ENCODE peak calls at places on chromosomes 2 and 18, in ten cellular contexts. T, I, H, O, Z, A, M, P, C and E are unnamed samples.

GRCh38 chr2:99852376-99852934 is 289.9 kb downstream of the AFF3 start:
- DNase-seq in P (no peak), C (no peak), M (no peak), O (no peak), Z (no peak), I (no peak), A (no peak), T (no peak), H (no peak), E (no peak)

GRCh38 chr2:28997237-28997846 is 16.2 kb downstream of the TOGARAM2 start:
- DNase-seq in O (no peak), P (no peak), C (peak), I (no peak), A (no peak), T (peak), M (no peak), Z (peak), H (no peak), E (no peak)

GRCh38 chr2:23698733-23699391 is 228.1 kb downstream of the ATAD2B start:
- DNase-seq in A (peak), T (no peak), P (peak), H (peak), O (no peak), I (no peak), Z (peak), C (no peak), M (peak), E (peak)

GRCh38 chr2:29810956-29811355 is 110.4 kb downstream of the ALK start:
- DNase-seq in H (no peak), M (no peak), A (no peak), T (no peak), I (no peak), Z (peak), P (no peak), O (no peak), C (no peak), E (no peak)

GRCh38 chr2:161919873-161920272 is 154.1 kb downstream of the DPP4 start:
- DNase-seq in Z (no peak), O (no peak), T (no peak), C (no peak), A (no peak), P (no peak), M (no peak), H (no peak), I (no peak), E (no peak)

GRCh38 chr18:32770651-32771168 is 2.1 kb downstream of the KLHL14 start:
- DNase-seq in C (no peak), A (peak), Z (no peak), H (no peak), I (no peak), P (no peak), T (no peak), O (no peak), M (no peak), E (no peak)

GRCh38 chr2:45046786-45047185 is 37.5 kb upstream of the SIX2 start:
- DNase-seq in C (no peak), M (peak), A (no peak), T (no peak), O (no peak), P (no peak), Z (peak), H (peak), I (no peak), E (no peak)

GRCh38 chr18:48990497-48991298 is 39.9 kb upstream of the SMAD7 start:
- DNase-seq in I (peak), A (no peak), T (peak), Z (peak), H (peak), P (peak), O (no peak), C (peak), M (peak), E (peak)

GRCh38 chr2:8312861-8313768 is 368.7 kb upstream of the ID2 start:
- DNase-seq in I (peak), T (peak), C (peak), A (no peak), Z (peak), H (peak), P (no peak), M (no peak), O (peak), E (peak)

GRCh38 chr2:233107906-233108305 is 47.8 kb downstream of the INPP5D start:
- DNase-seq in H (no peak), T (no peak), P (no peak), C (no peak), M (no peak), I (no peak), O (no peak), Z (no peak), A (no peak), E (no peak)

GRCh38 chr2:134508396-134508795 is 210.4 kb downstream of the TMEM163 start:
- DNase-seq in C (no peak), H (no peak), M (no peak), I (no peak), O (no peak), T (no peak), Z (no peak), P (no peak), A (no peak), E (no peak)

GRCh38 chr2:152166633-152167032 is 8.9 kb downstream of the STAM2 start:
- DNase-seq in P (no peak), I (no peak), A (no peak), Z (peak), H (peak), C (peak), T (peak), O (no peak), M (peak), E (peak)

GRCh38 chr2:79219383-79219988 is 59.9 kb upstream of the REG3A start:
- DNase-seq in O (peak), M (peak), T (peak), Z (peak), A (no peak), H (peak), I (peak), P (no peak), C (peak), E (peak)

GRCh38 chr2:155643056-155643775 is 689.3 kb downstream of the NR4A2 start:
- DNase-seq in T (no peak), Z (no peak), H (no peak), M (no peak), A (no peak), C (no peak), O (no peak), I (no peak), P (no peak), E (no peak)

GRCh38 chr18:2538844-2539243 is 32.5 kb downstream of the METTL4 start:
- DNase-seq in Z (peak), P (no peak), I (no peak), H (no peak), T (peak), M (peak), C (no peak), O (no peak), A (no peak), E (peak)

GRCh38 chr18:37396981-37397720 is 168.4 kb downstream of the CELF4 start:
- DNase-seq in C (no peak), A (no peak), M (peak), P (no peak), T (peak), Z (no peak), H (no peak), I (no peak), O (no peak), E (no peak)

GRCh38 chr2:164412831-164413230 is 208.5 kb downstream of the GRB14 start:
- DNase-seq in O (no peak), T (no peak), Z (peak), M (no peak), I (no peak), H (no peak), C (no peak), A (no peak), P (no peak), E (no peak)

GRCh38 chr2:136010126-136010525 is 24.7 kb upstream of the DARS1 start:
- DNase-seq in M (no peak), Z (peak), H (peak), C (peak), A (no peak), P (no peak), O (no peak), T (peak), I (no peak), E (no peak)

GRCh38 chr2:136013286-136013685 is 27.9 kb upstream of the DARS1 start:
- DNase-seq in Z (no peak), I (no peak), M (no peak), C (no peak), H (no peak), P (no peak), T (no peak), A (no peak), O (peak), E (no peak)

GRCh38 chr2:136013962-136014361 is 28.5 kb upstream of the DARS1 start:
- DNase-seq in I (peak), M (no peak), Z (no peak), T (no peak), P (no peak), A (no peak), H (no peak), C (no peak), O (peak), E (no peak)

GRCh38 chr2:136015688-136016087 is 30.3 kb upstream of the DARS1 start:
- DNase-seq in A (no peak), P (no peak), I (no peak), M (no peak), O (no peak), C (no peak), T (no peak), H (no peak), Z (no peak), E (no peak)

GRCh38 chr2:136012315-136012714 is 26.9 kb upstream of the DARS1 start:
- DNase-seq in P (no peak), I (no peak), Z (no peak), M (no peak), T (no peak), A (no peak), C (no peak), O (peak), H (no peak), E (no peak)
- H3K4me3 ChIP-seq in P (no peak), I (no peak), Z (no peak), M (no peak), T (no peak), A (no peak), C (no peak), O (no peak), H (no peak), E (no peak)

GRCh38 chr2:204948364-204948763 is 403.1 kb downstream of the PARD3B start:
- DNase-seq in Z (peak), A (no peak), I (no peak), O (no peak), M (no peak), T (no peak), P (no peak), C (no peak), H (no peak), E (no peak)
- H3K4me3 ChIP-seq in Z (no peak), A (no peak), I (no peak), O (no peak), M (no peak), T (no peak), P (no peak), C (no peak), H (no peak), E (no peak)

DNA sequence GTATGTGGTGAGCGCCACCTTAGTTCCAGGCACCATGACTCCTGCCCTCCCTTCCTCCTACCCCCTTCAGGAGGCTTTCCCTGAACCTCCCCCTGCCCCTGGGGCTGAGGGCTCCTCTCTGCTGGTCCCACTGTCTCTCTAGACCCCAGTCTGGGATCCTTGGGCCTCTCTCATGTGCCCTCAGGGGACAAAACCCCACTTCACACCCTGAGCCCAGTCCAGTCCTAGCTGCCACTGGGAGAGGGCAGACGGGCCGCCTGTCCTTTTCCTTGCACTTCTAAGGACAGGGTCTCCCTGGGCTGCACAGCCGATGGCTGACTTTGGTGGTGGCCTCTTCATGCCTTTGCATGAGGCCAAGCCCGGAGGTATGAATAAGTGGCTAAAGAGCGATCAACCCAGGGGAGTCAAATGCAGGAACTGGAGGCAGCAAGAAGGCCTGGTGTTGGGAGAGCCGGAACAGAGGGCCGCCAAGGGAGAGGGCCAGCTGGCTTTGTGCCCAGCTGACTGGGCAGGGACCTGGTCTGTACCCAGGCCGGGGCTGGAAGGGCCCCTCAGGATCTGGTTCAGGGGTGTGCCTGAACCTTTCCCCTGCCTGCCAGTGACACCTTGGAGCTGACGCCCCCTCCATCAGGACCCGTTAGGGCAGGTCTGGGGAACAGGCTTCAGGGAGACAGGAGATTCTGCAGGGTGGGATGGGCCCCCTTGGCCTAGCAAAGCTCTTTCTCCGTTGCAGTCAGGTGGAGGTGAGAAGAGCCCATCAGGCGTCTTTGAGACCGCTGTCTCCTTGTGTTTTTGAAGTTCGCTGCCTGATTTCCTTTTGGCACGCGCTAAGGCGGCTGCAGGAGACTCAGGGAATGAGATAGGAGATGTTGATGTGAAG is 29.6 kb downstream of the GLI2 start:
- DNase-seq in A (peak), M (peak), P (peak), T (no peak), I (no peak), C (no peak), O (no peak), H (peak), Z (peak), E (peak)
- H3K4me3 ChIP-seq in A (no peak), M (peak), P (no peak), T (no peak), I (no peak), C (no peak), O (no peak), H (no peak), Z (no peak), E (peak)

GRCh38 chr2:231626449-231626848 is 33.8 kb downstream of the TEX44 start:
- DNase-seq in M (no peak), O (no peak), A (no peak), P (no peak), T (no peak), Z (no peak), H (no peak), C (no peak), I (no peak), E (no peak)

GRCh38 chr2:231622963-231623362 is 30.3 kb downstream of the TEX44 start:
- DNase-seq in A (no peak), H (no peak), C (no peak), I (no peak), O (no peak), T (no peak), Z (no peak), P (no peak), M (no peak), E (peak)

GRCh38 chr2:231617059-231617926 is 24.6 kb downstream of the TEX44 start:
- DNase-seq in Z (peak), M (peak), T (no peak), A (no peak), O (peak), C (no peak), P (no peak), I (no peak), H (no peak), E (peak)

DNA sequence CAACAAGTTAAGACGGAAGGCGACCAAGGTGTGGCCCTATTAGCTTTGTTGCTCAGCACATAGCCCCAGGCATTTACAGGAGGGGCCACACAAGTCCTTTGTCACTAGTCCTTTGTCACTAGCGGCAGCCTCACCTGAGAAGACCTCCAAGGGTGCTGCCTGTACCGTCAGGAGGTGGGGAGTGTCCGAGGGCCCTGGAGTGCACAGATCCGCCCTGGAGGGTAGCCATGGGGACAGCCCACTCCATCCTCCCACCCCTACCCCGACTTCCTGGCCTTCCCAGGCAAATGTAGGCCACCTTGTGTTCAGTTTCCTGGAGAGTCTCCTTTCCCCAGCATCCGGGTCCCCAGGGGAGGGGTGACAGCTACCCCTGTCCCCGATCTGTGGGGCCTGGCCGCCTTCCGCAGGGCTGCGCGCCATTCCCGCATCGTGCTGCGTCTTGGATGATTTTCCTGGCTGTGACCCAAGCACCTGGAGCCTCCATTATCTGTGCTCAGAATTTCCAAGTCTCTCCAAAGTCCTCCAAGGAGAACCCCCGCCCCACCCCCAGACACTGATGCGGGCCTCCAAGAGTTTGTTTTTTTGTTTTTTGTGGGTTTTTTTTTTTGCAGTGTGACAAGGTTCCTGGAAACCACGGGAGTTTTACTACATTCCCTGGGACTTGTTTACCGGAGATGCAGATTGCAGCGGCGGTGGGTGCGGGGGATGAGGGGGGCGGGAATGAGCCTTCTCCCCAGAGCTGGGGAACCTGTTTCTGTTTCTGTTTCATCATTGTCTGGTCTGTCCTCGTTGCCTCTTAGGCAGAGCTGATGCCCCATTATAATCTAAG is 28.6 kb downstream of the TEX44 start:
- DNase-seq in H (no peak), C (no peak), O (no peak), A (peak), T (no peak), I (no peak), M (peak), P (no peak), Z (no peak), E (peak)
- H3K4me3 ChIP-seq in H (no peak), C (no peak), O (no peak), A (peak), T (no peak), I (no peak), M (no peak), P (no peak), Z (no peak), E (no peak)

GRCh38 chr2:136207665-136208064 is 89.7 kb upstream of the CXCR4 start:
- DNase-seq in M (no peak), C (no peak), I (no peak), A (no peak), P (no peak), O (no peak), H (no peak), T (no peak), Z (no peak), E (no peak)
- H3K4me3 ChIP-seq in M (no peak), C (no peak), I (no peak), A (no peak), P (no peak), O (no peak), H (no peak), T (no peak), Z (no peak), E (no peak)

GRCh38 chr2:47056374-47056773 is 98.7 kb downstream of the STPG4 start:
- DNase-seq in T (peak), H (peak), I (no peak), Z (peak), O (no peak), P (no peak), A (peak), C (peak), M (peak), E (peak)
- H3K4me3 ChIP-seq in T (no peak), H (no peak), I (no peak), Z (no peak), O (no peak), P (no peak), A (no peak), C (no peak), M (no peak), E (no peak)

GRCh38 chr2:55054476-55054875 is 4.2 kb upstream of the RTN4 start:
- DNase-seq in M (no peak), O (no peak), T (no peak), C (no peak), I (no peak), A (no peak), P (no peak), Z (no peak), H (no peak), E (no peak)
- H3K4me3 ChIP-seq in M (no peak), O (no peak), T (no peak), C (no peak), I (no peak), A (no peak), P (no peak), Z (no peak), H (no peak), E (no peak)